ENCODE peak calls at places on chromosomes 7 and 10, in ten cellular contexts. U is OCI-LY7, H is WTC11, E is dorsolateral prefrontal cortex, F is GM12864, L is right lobe of liver, N is HCT116, D is ascending aorta, O is Panc1, S is Calu3. T is an unnamed sample.

GRCh38 chr7:2431260-2431867 is 28.0 kb downstream of the CHST12 start:
- DNase-seq in U (peak), H (peak), E (no peak), F (no peak), L (no peak), N (no peak), D (no peak), O (no peak), S (peak), T (no peak)

GRCh38 chr7:30422922-30423321 is 55.7 kb downstream of the NOD1 start:
- DNase-seq in U (no peak), H (no peak), E (no peak), F (no peak), L (no peak), N (peak), D (no peak), O (no peak), S (no peak), T (no peak)

GRCh38 chr7:80942261-80943041 is 23.6 kb upstream of the SEMA3C start:
- DNase-seq in U (no peak), H (peak), E (no peak), F (no peak), L (no peak), N (peak), D (peak), O (peak), S (peak), T (peak)

GRCh38 chr10:97633921-97634320 is 621 bp upstream of the MORN4 start:
- DNase-seq in U (peak), H (no peak), E (no peak), F (no peak), L (no peak), N (peak), D (no peak), O (no peak), S (peak), T (no peak)

GRCh38 chr7:130902755-130903357 is 168.8 kb upstream of the KLF14 start:
- DNase-seq in U (no peak), H (no peak), E (no peak), F (no peak), L (peak), N (no peak), D (no peak), O (peak), S (no peak), T (no peak)

GRCh38 chr10:30433286-30433778 is 652 bp upstream of the MAP3K8 start:
- DNase-seq in U (peak), H (peak), E (peak), F (no peak), L (peak), N (peak), D (peak), O (no peak), S (peak), T (peak)

GRCh38 chr7:140675726-140676125 is 3.0 kb downstream of the ADCK2 start:
- DNase-seq in U (peak), H (no peak), E (peak), F (no peak), L (no peak), N (no peak), D (no peak), O (no peak), S (no peak), T (no peak)

GRCh38 chr7:20104696-20105095 is 112.5 kb downstream of the MACC1 start:
- DNase-seq in U (no peak), H (no peak), E (no peak), F (no peak), L (no peak), N (no peak), D (no peak), O (no peak), S (no peak), T (no peak)

GRCh38 chr7:139853576-139854511 is 24.8 kb downstream of the TBXAS1 start:
- DNase-seq in U (no peak), H (no peak), E (no peak), F (no peak), L (no peak), N (no peak), D (no peak), O (no peak), S (no peak), T (peak)

GRCh38 chr7:155516466-155516865 is 29.9 kb downstream of the CNPY1 start:
- DNase-seq in U (no peak), H (no peak), E (no peak), F (no peak), L (no peak), N (no peak), D (no peak), O (no peak), S (no peak), T (no peak)

GRCh38 chr10:86343761-86344160 is 22.8 kb downstream of the GRID1 start:
- DNase-seq in U (no peak), H (peak), E (peak), F (no peak), L (peak), N (no peak), D (no peak), O (no peak), S (no peak), T (peak)

GRCh38 chr7:98357751-98358161 is 43.1 kb downstream of the BAIAP2L1 start:
- DNase-seq in U (no peak), H (no peak), E (no peak), F (no peak), L (peak), N (no peak), D (no peak), O (peak), S (peak), T (no peak)

GRCh38 chr10:125025341-125025740 is 83.4 kb downstream of the ZRANB1 start:
- DNase-seq in U (no peak), H (no peak), E (no peak), F (no peak), L (no peak), N (no peak), D (no peak), O (no peak), S (no peak), T (no peak)

GRCh38 chr10:112191791-112192190 is 8.2 kb upstream of the GPAM start:
- DNase-seq in U (no peak), H (no peak), E (no peak), F (no peak), L (no peak), N (no peak), D (no peak), O (no peak), S (no peak), T (no peak)

GRCh38 chr10:28822719-28823464 is 145.6 kb downstream of the BAMBI start:
- DNase-seq in U (no peak), H (no peak), E (no peak), F (no peak), L (no peak), N (no peak), D (no peak), O (no peak), S (no peak), T (no peak)

GRCh38 chr10:33478675-33479125 is 144.2 kb upstream of the NRP1 start:
- DNase-seq in U (no peak), H (no peak), E (no peak), F (no peak), L (no peak), N (no peak), D (no peak), O (no peak), S (no peak), T (no peak)

GRCh38 chr7:111987115-111987826 is 218.9 kb downstream of the DOCK4 start:
- DNase-seq in U (peak), H (no peak), E (no peak), F (no peak), L (no peak), N (no peak), D (no peak), O (no peak), S (no peak), T (peak)

GRCh38 chr10:19815478-19816419 is 483 bp upstream of the PLXDC2 start:
- DNase-seq in U (no peak), H (peak), E (peak), F (no peak), L (peak), N (no peak), D (peak), O (no peak), S (no peak), T (no peak)

GRCh38 chr7:151017953-151018420 is 6.3 kb downstream of the ATG9B start:
- DNase-seq in U (peak), H (peak), E (peak), F (no peak), L (peak), N (no peak), D (no peak), O (no peak), S (peak), T (no peak)

GRCh38 chr7:17965600-17965999 is 25.3 kb upstream of the SNX13 start:
- DNase-seq in U (no peak), H (no peak), E (no peak), F (no peak), L (no peak), N (no peak), D (no peak), O (no peak), S (no peak), T (no peak)

GRCh38 chr10:4058514-4059029 is 273.6 kb upstream of the KLF6 start:
- DNase-seq in U (no peak), H (no peak), E (no peak), F (no peak), L (no peak), N (no peak), D (no peak), O (no peak), S (no peak), T (no peak)

GRCh38 chr10:126939706-126940105 is 34.5 kb downstream of the DOCK1 start:
- DNase-seq in U (no peak), H (no peak), E (peak), F (no peak), L (no peak), N (no peak), D (no peak), O (no peak), S (no peak), T (no peak)

GRCh38 chr10:17199351-17199804 is 2.1 kb downstream of the TRDMT1 start:
- DNase-seq in U (no peak), H (no peak), E (no peak), F (no peak), L (no peak), N (no peak), D (no peak), O (no peak), S (no peak), T (no peak)

GRCh38 chr7:141355057-141355456 is 196.2 kb upstream of the AGK start:
- DNase-seq in U (no peak), H (no peak), E (no peak), F (no peak), L (no peak), N (no peak), D (no peak), O (no peak), S (no peak), T (no peak)

GRCh38 chr10:93206652-93207051 is 133.0 kb downstream of the CYP26A1 start:
- DNase-seq in U (no peak), H (peak), E (no peak), F (no peak), L (no peak), N (no peak), D (no peak), O (no peak), S (no peak), T (no peak)

GRCh38 chr7:146115665-146116451 is 743 bp upstream of the CNTNAP2 start:
- DNase-seq in U (peak), H (peak), E (peak), F (no peak), L (no peak), N (no peak), D (no peak), O (no peak), S (no peak), T (no peak)

GRCh38 chr7:101728128-101728527 is 89.3 kb upstream of the CUX1 start:
- DNase-seq in U (no peak), H (no peak), E (no peak), F (no peak), L (no peak), N (no peak), D (no peak), O (no peak), S (no peak), T (no peak)

GRCh38 chr7:41045556-41046123 is 657.2 kb downstream of the INHBA start:
- DNase-seq in U (peak), H (no peak), E (no peak), F (no peak), L (peak), N (peak), D (no peak), O (peak), S (peak), T (no peak)

GRCh38 chr7:116139007-116139406 is 71.3 kb upstream of the TES start:
- DNase-seq in U (no peak), H (no peak), E (peak), F (no peak), L (no peak), N (no peak), D (no peak), O (no peak), S (no peak), T (no peak)

GRCh38 chr7:74083928-74084721 is 521 bp downstream of the LIMK1 start:
- DNase-seq in U (peak), H (no peak), E (no peak), F (no peak), L (no peak), N (no peak), D (no peak), O (no peak), S (peak), T (peak)

GRCh38 chr10:73641272-73642060 is at the start of gene MYOZ1:
- DNase-seq in U (no peak), H (no peak), E (no peak), F (no peak), L (no peak), N (no peak), D (no peak), O (no peak), S (no peak), T (no peak)

GRCh38 chr7:102165136-102165535 is 121.5 kb upstream of the SH2B2 start:
- DNase-seq in U (no peak), H (no peak), E (no peak), F (no peak), L (no peak), N (no peak), D (no peak), O (no peak), S (no peak), T (no peak)

GRCh38 chr7:134444198-134444960 is 14.5 kb downstream of the AKR1B1 start:
- DNase-seq in U (no peak), H (no peak), E (peak), F (no peak), L (no peak), N (no peak), D (no peak), O (no peak), S (no peak), T (no peak)

GRCh38 chr7:74000489-74001149 is 27.4 kb upstream of the ELN start:
- DNase-seq in U (no peak), H (no peak), E (no peak), F (no peak), L (no peak), N (no peak), D (no peak), O (no peak), S (no peak), T (no peak)

GRCh38 chr7:150751702-150752101 is 14.5 kb downstream of the GIMAP5 start:
- DNase-seq in U (no peak), H (no peak), E (no peak), F (no peak), L (no peak), N (no peak), D (no peak), O (no peak), S (no peak), T (no peak)

GRCh38 chr10:125137601-125138438 is 22.5 kb downstream of the CTBP2 start:
- DNase-seq in U (no peak), H (no peak), E (no peak), F (no peak), L (no peak), N (no peak), D (no peak), O (no peak), S (no peak), T (no peak)

GRCh38 chr10:71262027-71262426 is 49.7 kb downstream of the UNC5B start:
- DNase-seq in U (no peak), H (no peak), E (no peak), F (no peak), L (no peak), N (no peak), D (no peak), O (no peak), S (no peak), T (no peak)

GRCh38 chr10:132390455-132391371 is 6.3 kb upstream of the PWWP2B start:
- DNase-seq in U (no peak), H (no peak), E (peak), F (no peak), L (peak), N (no peak), D (no peak), O (no peak), S (no peak), T (peak)

GRCh38 chr10:75111906-75112703 is 649 bp downstream of the SAMD8 start:
- DNase-seq in U (peak), H (peak), E (peak), F (peak), L (peak), N (peak), D (no peak), O (no peak), S (peak), T (no peak)

GRCh38 chr10:96586419-96587254 is at the start of gene TM9SF3:
- DNase-seq in U (peak), H (peak), E (peak), F (peak), L (peak), N (peak), D (peak), O (no peak), S (peak), T (peak)
- TF ChIP-seq CTCF in U (no peak), H (no peak), E (no peak), F (no peak), L (peak), N (no peak), D (peak), O (peak), S (no peak), T (no peak)

GRCh38 chr10:101442456-101442800 is 88.5 kb downstream of the BTRC start:
- DNase-seq in U (no peak), H (no peak), E (no peak), F (no peak), L (no peak), N (no peak), D (no peak), O (no peak), S (no peak), T (no peak)

GRCh38 chr10:101444499-101444898 is 90.5 kb downstream of the BTRC start:
- DNase-seq in U (no peak), H (no peak), E (no peak), F (no peak), L (no peak), N (no peak), D (no peak), O (no peak), S (no peak), T (no peak)

GRCh38 chr10:101444058-101444457 is 90.1 kb downstream of the BTRC start:
- DNase-seq in U (peak), H (no peak), E (no peak), F (no peak), L (no peak), N (no peak), D (no peak), O (no peak), S (no peak), T (no peak)

GRCh38 chr10:101438881-101439391 is 85.0 kb downstream of the BTRC start:
- DNase-seq in U (no peak), H (no peak), E (no peak), F (no peak), L (no peak), N (no peak), D (no peak), O (no peak), S (no peak), T (no peak)

DNA sequence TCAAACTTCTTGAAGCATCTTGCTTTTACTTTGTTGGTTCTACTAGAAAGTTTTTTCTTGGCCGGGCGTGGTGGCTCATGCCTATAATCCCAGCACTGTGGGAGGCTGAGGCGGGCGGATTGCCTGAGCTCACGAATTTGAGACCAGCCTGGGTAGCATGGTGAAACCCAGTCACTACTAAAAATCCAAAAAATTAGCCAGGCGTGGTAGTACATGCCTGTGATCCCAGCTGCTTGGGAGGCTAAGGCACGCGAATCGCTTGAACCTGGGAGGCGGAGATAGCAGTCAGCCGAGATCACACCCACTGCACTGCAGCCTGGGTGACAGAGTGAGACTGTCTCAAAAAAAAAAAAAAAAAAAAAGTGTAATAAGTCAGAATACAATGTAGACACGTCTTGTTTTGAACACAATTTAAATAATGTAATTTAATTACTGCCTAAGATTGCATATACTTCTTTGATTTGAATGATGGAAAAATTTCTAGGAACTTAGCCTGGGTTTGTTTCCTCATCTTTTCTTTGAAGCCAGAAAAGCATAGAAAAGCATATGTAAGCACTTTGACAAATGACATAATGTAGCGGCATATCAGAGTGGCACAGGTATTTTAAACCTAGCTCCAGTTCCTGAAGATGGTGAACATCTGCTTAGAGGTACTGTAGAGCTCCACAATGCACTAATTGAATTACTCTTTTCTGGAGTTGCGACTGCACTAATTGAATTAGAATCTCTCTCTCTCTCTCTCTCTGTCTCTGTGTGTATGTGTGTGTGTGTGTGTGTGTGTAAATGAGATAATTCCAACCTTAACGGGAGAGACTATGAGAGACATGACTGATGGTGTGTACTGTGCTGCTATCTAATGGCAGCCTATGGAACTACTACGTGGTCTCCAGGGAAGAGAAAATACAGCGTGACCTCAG is 87.8 kb downstream of the BTRC start:
- DNase-seq in U (peak), H (peak), E (no peak), F (peak), L (no peak), N (peak), D (no peak), O (peak), S (peak), T (no peak)
- TF ChIP-seq CTCF in U (peak), H (no peak), E (peak), F (peak), L (peak), N (peak), D (no peak), O (peak), S (peak), T (peak)

GRCh38 chr10:58044072-58044471 is 223.6 kb downstream of the IPMK start:
- DNase-seq in U (no peak), H (no peak), E (no peak), F (no peak), L (no peak), N (no peak), D (no peak), O (no peak), S (no peak), T (no peak)
- TF ChIP-seq CTCF in U (no peak), H (no peak), E (no peak), F (no peak), L (no peak), N (no peak), D (no peak), O (no peak), S (no peak), T (no peak)

DNA sequence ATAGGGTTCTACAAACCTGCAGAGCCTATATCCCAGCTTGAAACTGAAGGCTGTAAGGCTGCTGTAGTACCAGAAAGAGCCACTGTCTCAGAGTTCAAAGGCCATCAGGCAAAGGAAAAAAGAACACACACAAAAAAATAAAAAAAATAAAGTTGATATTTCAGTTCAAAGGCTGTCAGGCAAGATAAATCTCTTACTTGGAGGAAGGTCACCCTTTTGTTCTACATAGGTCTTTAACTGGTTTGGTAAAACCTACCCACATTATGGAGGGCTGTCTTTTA is 12.0 kb upstream of the TMEM26 start:
- DNase-seq in U (no peak), H (no peak), E (no peak), F (no peak), L (no peak), N (no peak), D (no peak), O (no peak), S (no peak), T (no peak)
- TF ChIP-seq CTCF in U (no peak), H (no peak), E (no peak), F (no peak), L (no peak), N (no peak), D (no peak), O (no peak), S (no peak), T (no peak)

T was measured in CD14-positive monocyte.